ENCODE peak calls at places on chromosomes 3 and 15, in seven cellular contexts. D, E, U, V, N, O and T are unnamed samples.

GRCh38 chr15:99447497-99448371 is 118.0 kb upstream of the MEF2A start:
- DNase-seq in D (no peak), E (peak; percentile 15), U (peak; percentile 54), V (no peak), N (no peak), O (peak; percentile 26), T (peak; percentile 18)

GRCh38 chr15:81133782-81134461 is at the start of gene CFAP161:
- DNase-seq in D (peak; percentile 42), E (peak; percentile 37), U (peak; percentile 69), V (peak; percentile 84), N (peak; percentile 60), O (no peak), T (no peak)

GRCh38 chr3:100540791-100541334 is 48.4 kb downstream of the TMEM45A start:
- DNase-seq in D (no peak), E (no peak), U (no peak), V (no peak), N (no peak), O (no peak), T (no peak)

GRCh38 chr3:9111349-9112265 is 137.8 kb downstream of the SRGAP3 start:
- DNase-seq in D (no peak), E (no peak), U (peak; percentile 51), V (peak; percentile 51), N (no peak), O (peak; percentile 4), T (no peak)

GRCh38 chr3:169356284-169356955 is 307.1 kb downstream of the MECOM start:
- DNase-seq in D (no peak), E (no peak), U (no peak), V (no peak), N (no peak), O (no peak), T (no peak)

GRCh38 chr3:115975353-115975752 is 352.0 kb downstream of the GAP43 start:
- DNase-seq in D (no peak), E (no peak), U (no peak), V (no peak), N (no peak), O (no peak), T (no peak)

GRCh38 chr3:158103956-158104338 is 2.3 kb downstream of the SHOX2 start:
- DNase-seq in D (no peak), E (no peak), U (peak; percentile 28), V (no peak), N (no peak), O (no peak), T (peak; percentile 54)

GRCh38 chr3:177333535-177334495 is 136.5 kb upstream of the TBL1XR1 start:
- DNase-seq in D (no peak), E (no peak), U (no peak), V (peak; percentile 30), N (peak; percentile 30), O (no peak), T (no peak)

GRCh38 chr3:134231131-134231530 is 19.5 kb downstream of the RYK start:
- DNase-seq in D (no peak), E (no peak), U (no peak), V (no peak), N (no peak), O (no peak), T (no peak)

GRCh38 chr15:73273181-73274002 is 95.4 kb downstream of the HCN4 start:
- DNase-seq in D (peak; percentile 15), E (peak; percentile 31), U (no peak), V (peak; percentile 17), N (peak; percentile 35), O (peak; percentile 56), T (peak; percentile 30)

GRCh38 chr3:81592101-81592500 is 169.3 kb downstream of the GBE1 start:
- DNase-seq in D (no peak), E (no peak), U (no peak), V (no peak), N (no peak), O (no peak), T (no peak)

GRCh38 chr15:23708332-23708731 is 21.2 kb upstream of the NDN start:
- DNase-seq in D (no peak), E (no peak), U (no peak), V (no peak), N (no peak), O (no peak), T (no peak)
- H3K9me3 ChIP-seq in D (peaks cover 35% of the 10 kb centered on the region), E (peaks cover 16% of the 10 kb centered on the region), U (no peaks in the 10 kb centered on the region), V (no peaks in the 10 kb centered on the region), N (no peaks in the 10 kb centered on the region), O (no peaks in the 10 kb centered on the region), T (no peaks in the 10 kb centered on the region)

GRCh38 chr15:74709892-74710291 is 14.1 kb upstream of the EDC3 start:
- DNase-seq in D (no peak), E (no peak), U (no peak), V (no peak), N (no peak), O (no peak), T (no peak)
- TF ChIP-seq CTCF in D (no peak), E (no peak), U (no peak), V (no peak), N (no peak), O (no peak), T (no peak)

DNA sequence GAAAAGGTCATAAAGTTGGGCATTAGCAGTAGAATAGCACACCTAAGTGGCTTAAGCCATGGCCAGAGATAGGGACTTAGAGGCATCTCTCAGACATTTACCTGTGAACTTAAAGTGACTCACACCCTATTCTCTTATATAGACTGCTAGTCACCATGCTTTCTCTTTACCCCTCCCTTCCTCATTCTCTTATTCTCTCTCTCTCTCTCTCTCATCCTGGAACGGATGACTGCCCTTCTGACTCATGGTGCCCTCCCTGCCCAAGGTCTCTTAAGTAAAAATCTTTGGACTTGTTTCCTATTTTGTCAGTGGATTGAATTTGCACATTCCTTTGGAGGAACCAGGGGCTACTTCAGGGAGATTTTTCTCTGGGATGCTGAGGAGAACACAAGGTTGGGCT is 58.8 kb downstream of the NPAP1 start:
- DNase-seq in D (no peak), E (no peak), U (no peak), V (no peak), N (no peak), O (no peak), T (no peak)
- H3K9me3 ChIP-seq in D (peaks cover 37% of the 10 kb centered on the region), E (no peaks in the 10 kb centered on the region), U (peaks cover 34% of the 10 kb centered on the region), V (no peaks in the 10 kb centered on the region), N (no peaks in the 10 kb centered on the region), O (no peaks in the 10 kb centered on the region), T (no peaks in the 10 kb centered on the region)

GRCh38 chr15:68619303-68619698 is 40.5 kb downstream of the CORO2B start:
- DNase-seq in D (no peak), E (no peak), U (no peak), V (no peak), N (no peak), O (no peak), T (no peak)

GRCh38 chr15:68618339-68619302 is 39.8 kb downstream of the CORO2B start:
- DNase-seq in D (no peak), E (no peak), U (no peak), V (no peak), N (no peak), O (no peak), T (no peak)

GRCh38 chr15:68617001-68617400 is 38.2 kb downstream of the CORO2B start:
- DNase-seq in D (no peak), E (no peak), U (no peak), V (no peak), N (no peak), O (no peak), T (no peak)

GRCh38 chr15:68616397-68616796 is 37.6 kb downstream of the CORO2B start:
- DNase-seq in D (no peak), E (no peak), U (no peak), V (no peak), N (no peak), O (no peak), T (no peak)

GRCh38 chr15:68617777-68618176 is 39.0 kb downstream of the CORO2B start:
- DNase-seq in D (no peak), E (no peak), U (no peak), V (no peak), N (no peak), O (no peak), T (no peak)
- TF ChIP-seq CTCF in D (no peak), E (no peak), U (no peak), V (no peak), N (no peak), O (no peak), T (no peak)

GRCh38 chr15:21262851-21263400 is 177.4 kb downstream of the POTEB3 start:
- DNase-seq in D (no peak), E (no peak), U (no peak), V (no peak), N (no peak), O (no peak), T (no peak)
- H3K9me3 ChIP-seq in D (peaks cover 13% of the 10 kb centered on the region), E (peaks cover 7% of the 10 kb centered on the region), U (peaks cover 14% of the 10 kb centered on the region), V (no peaks in the 10 kb centered on the region), N (no peaks in the 10 kb centered on the region), O (no peaks in the 10 kb centered on the region), T (no peaks in the 10 kb centered on the region)

DNA sequence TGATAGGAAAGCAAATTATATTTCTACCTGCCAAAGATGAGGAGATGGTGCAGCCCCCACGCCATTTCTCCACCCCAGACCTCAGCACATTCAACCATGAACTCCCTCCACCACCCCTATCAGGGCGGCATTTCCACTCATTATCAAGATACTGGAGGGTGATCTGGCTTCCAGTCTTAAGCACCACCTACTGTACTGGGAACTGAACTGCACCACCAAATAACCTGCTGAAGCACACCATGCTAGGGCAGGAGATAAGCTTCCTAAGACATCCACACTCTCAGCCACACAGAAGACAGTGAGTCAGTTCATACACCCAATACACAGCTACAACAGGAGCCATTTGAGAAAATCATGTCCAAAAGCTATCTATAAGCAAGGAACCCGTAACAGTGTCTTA is 98.8 kb downstream of the FGF7 start:
- DNase-seq in D (peak; percentile 6), E (no peak), U (no peak), V (no peak), N (no peak), O (no peak), T (no peak)
- TF ChIP-seq CTCF in D (no peak), E (no peak), U (no peak), V (no peak), N (no peak), O (peak; percentile 29), T (no peak)

GRCh38 chr3:32847520-32847919 is 29.7 kb downstream of the TRIM71 start:
- DNase-seq in D (no peak), E (no peak), U (no peak), V (no peak), N (no peak), O (no peak), T (no peak)
- H3K9me3 ChIP-seq in D (no peaks in the 10 kb centered on the region), E (no peaks in the 10 kb centered on the region), U (no peaks in the 10 kb centered on the region), V (no peaks in the 10 kb centered on the region), N (no peaks in the 10 kb centered on the region), O (no peaks in the 10 kb centered on the region), T (no peaks in the 10 kb centered on the region)

GRCh38 chr3:53806182-53807116 is 39.8 kb downstream of the CHDH start:
- DNase-seq in D (no peak), E (no peak), U (peak; percentile 74), V (no peak), N (no peak), O (no peak), T (peak; percentile 50)
- TF ChIP-seq CTCF in D (no peak), E (no peak), U (no peak), V (no peak), N (no peak), O (no peak), T (no peak)